ENCODE peak calls at places on chromosomes 4 and X, in seven cellular contexts. F, O, Q, Y, E, S and U are unnamed samples.

GRCh38 chrX:31279359-31279758 is 207.5 kb upstream of the FTHL17 start:
- DNase-seq in S (no peak), F (no peak), Q (peak), O (peak), E (peak), Y (no peak), U (peak)

GRCh38 chrX:14235004-14235403 is 205.3 kb upstream of the GEMIN8 start:
- DNase-seq in O (peak), Y (no peak), F (no peak), E (no peak), Q (peak), S (no peak), U (no peak)

GRCh38 chrX:12974217-12974796 is 603 bp upstream of the TMSB4X start:
- DNase-seq in S (peak), O (peak), Q (peak), Y (peak), E (peak), F (peak), U (peak)

GRCh38 chr4:1040344-1041146 is 29.1 kb downstream of the FGFRL1 start:
- DNase-seq in S (no peak), F (no peak), Y (no peak), E (no peak), Q (no peak), O (no peak), U (no peak)

GRCh38 chrX:145393702-145394235 is 146.5 kb downstream of the SPANXN1 start:
- DNase-seq in Y (no peak), F (no peak), E (no peak), S (no peak), Q (no peak), O (no peak), U (no peak)

GRCh38 chr4:1416051-1416947 is 10.1 kb upstream of the NKX1-1 start:
- DNase-seq in O (no peak), S (peak), Q (no peak), Y (no peak), E (no peak), F (peak), U (no peak)

GRCh38 chr4:106868381-106869035 is 167.6 kb downstream of the DKK2 start:
- DNase-seq in Y (peak), S (no peak), Q (no peak), E (peak), O (peak), F (no peak), U (no peak)

GRCh38 chr4:132493476-132493875 is 655.6 kb upstream of the PCDH10 start:
- DNase-seq in Q (no peak), S (no peak), E (no peak), Y (no peak), F (no peak), O (no peak), U (no peak)

GRCh38 chr4:107258359-107258758 is 222.2 kb upstream of the DKK2 start:
- DNase-seq in Y (peak), F (no peak), O (peak), Q (no peak), E (peak), S (no peak), U (peak)

GRCh38 chrX:2502668-2503519 is 2.1 kb upstream of the DHRSX start:
- DNase-seq in Q (no peak), F (no peak), O (no peak), E (peak), S (no peak), Y (no peak), U (peak)

GRCh38 chr4:73723029-73723428 is 17.3 kb upstream of the CXCL8 start:
- DNase-seq in S (no peak), E (peak), O (peak), Y (no peak), Q (no peak), F (no peak), U (no peak)

GRCh38 chr4:95572304-95572991 is 23.7 kb upstream of the UNC5C start:
- DNase-seq in S (no peak), E (no peak), O (peak), Q (peak), Y (no peak), F (no peak), U (no peak)

GRCh38 chrX:8447367-8447766 is 17.3 kb upstream of the VCX3B start:
- DNase-seq in F (no peak), Y (no peak), Q (no peak), O (no peak), E (no peak), S (no peak), U (no peak)

GRCh38 chr4:179595671-179596410 is 2153.6 kb upstream of the AGA start:
- DNase-seq in Y (peak), E (peak), O (no peak), F (no peak), Q (no peak), S (no peak), U (no peak)

GRCh38 chrX:82342531-82342930 is 1140.6 kb downstream of the SH3BGRL start:
- DNase-seq in Y (no peak), Q (no peak), O (no peak), S (no peak), F (no peak), E (no peak), U (no peak)

GRCh38 chr4:180827193-180827592 is 1416.0 kb upstream of the TENM3 start:
- DNase-seq in S (no peak), F (no peak), Q (no peak), Y (no peak), E (peak), O (no peak), U (no peak)

GRCh38 chr4:38782452-38783108 is at the start of gene TLR10:
- DNase-seq in S (no peak), O (peak), E (peak), Y (peak), F (no peak), Q (peak), U (no peak)

GRCh38 chrX:115494133-115494532 is 66.8 kb upstream of the PLS3 start:
- DNase-seq in E (no peak), Y (peak), F (no peak), S (no peak), O (no peak), Q (no peak), U (no peak)

GRCh38 chr4:159174645-159175147 is 71.8 kb downstream of the RAPGEF2 start:
- DNase-seq in F (no peak), Y (no peak), Q (no peak), O (no peak), E (no peak), S (no peak), U (no peak)

GRCh38 chr4:99104153-99104552 is 15.6 kb upstream of the ADH5 start:
- DNase-seq in Q (no peak), Y (no peak), E (no peak), O (no peak), S (no peak), F (no peak), U (no peak)

GRCh38 chrX:139933904-139934303 is 1.1 kb upstream of the ATP11C start:
- DNase-seq in Q (no peak), E (no peak), Y (no peak), F (no peak), S (no peak), O (no peak), U (no peak)

GRCh38 chrX:154486052-154486395 is 391 bp downstream of the UBL4A start:
- DNase-seq in Y (no peak), S (peak), O (peak), F (peak), Q (peak), E (no peak), U (no peak)

GRCh38 chrX:747176-747575 is 116.6 kb downstream of the SHOX start:
- DNase-seq in Q (no peak), F (no peak), O (no peak), Y (no peak), E (no peak), S (peak), U (no peak)

GRCh38 chrX:350534-351321 is 32.1 kb upstream of the GTPBP6 start:
- DNase-seq in O (no peak), F (no peak), Q (no peak), S (no peak), Y (no peak), E (no peak), U (no peak)

GRCh38 chrX:110146521-110146920 is 143.6 kb downstream of the TMEM164 start:
- DNase-seq in S (no peak), E (peak), Y (peak), Q (peak), O (peak), F (no peak), U (no peak)

GRCh38 chr4:48862661-48863060 is 31.8 kb downstream of the OCIAD1 start:
- DNase-seq in E (no peak), F (no peak), S (no peak), Q (no peak), O (no peak), Y (no peak), U (no peak)

GRCh38 chr4:41541697-41542096 is 3.7 kb downstream of the LIMCH1 start:
- DNase-seq in S (no peak), Y (peak), E (no peak), O (no peak), F (no peak), Q (no peak), U (no peak)

GRCh38 chr4:35772291-35772690 is 472.0 kb downstream of the ARAP2 start:
- DNase-seq in O (peak), Y (no peak), E (peak), S (no peak), Q (no peak), F (no peak), U (no peak)

GRCh38 chrX:102651242-102651967 is at the start of gene GPRASP1:
- DNase-seq in S (no peak), Q (no peak), O (no peak), Y (peak), F (peak), E (peak), U (peak)

DNA sequence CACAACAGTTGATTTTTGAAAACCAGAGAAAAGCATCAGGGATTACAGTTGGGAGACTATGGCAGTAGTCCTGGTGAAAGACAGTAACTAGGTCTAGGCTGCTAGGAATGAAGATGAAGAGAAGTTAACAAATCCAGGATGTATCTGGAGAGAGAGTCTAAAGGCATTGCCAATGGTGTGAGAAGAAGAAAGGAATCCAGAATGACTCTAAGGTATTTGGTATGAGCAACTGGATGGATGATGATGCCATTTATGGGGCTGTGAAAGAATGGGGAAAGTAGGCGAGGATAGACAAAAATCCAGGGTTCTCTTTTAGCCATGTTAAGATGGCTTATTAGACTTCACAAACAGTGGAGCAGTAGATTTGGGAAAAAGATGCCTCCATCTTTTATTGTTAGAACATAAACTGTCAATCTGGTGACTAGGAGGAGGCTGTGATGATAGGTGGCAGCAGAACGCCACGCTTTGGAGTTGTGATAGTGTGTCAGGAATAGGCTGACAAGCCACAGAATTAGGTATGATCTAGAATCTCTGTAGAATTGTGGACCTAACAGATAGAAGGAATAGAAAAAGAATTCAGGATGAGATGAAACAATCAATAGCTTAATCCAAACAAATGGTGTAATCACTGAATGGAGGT is 27.3 kb upstream of the JADE1 start:
- DNase-seq in Y (peak), O (no peak), S (no peak), E (no peak), F (no peak), Q (no peak), U (peak)
- TF ChIP-seq CTCF in Y (no peak), O (no peak), S (peak), E (no peak), F (no peak), Q (no peak), U (peak)

DNA sequence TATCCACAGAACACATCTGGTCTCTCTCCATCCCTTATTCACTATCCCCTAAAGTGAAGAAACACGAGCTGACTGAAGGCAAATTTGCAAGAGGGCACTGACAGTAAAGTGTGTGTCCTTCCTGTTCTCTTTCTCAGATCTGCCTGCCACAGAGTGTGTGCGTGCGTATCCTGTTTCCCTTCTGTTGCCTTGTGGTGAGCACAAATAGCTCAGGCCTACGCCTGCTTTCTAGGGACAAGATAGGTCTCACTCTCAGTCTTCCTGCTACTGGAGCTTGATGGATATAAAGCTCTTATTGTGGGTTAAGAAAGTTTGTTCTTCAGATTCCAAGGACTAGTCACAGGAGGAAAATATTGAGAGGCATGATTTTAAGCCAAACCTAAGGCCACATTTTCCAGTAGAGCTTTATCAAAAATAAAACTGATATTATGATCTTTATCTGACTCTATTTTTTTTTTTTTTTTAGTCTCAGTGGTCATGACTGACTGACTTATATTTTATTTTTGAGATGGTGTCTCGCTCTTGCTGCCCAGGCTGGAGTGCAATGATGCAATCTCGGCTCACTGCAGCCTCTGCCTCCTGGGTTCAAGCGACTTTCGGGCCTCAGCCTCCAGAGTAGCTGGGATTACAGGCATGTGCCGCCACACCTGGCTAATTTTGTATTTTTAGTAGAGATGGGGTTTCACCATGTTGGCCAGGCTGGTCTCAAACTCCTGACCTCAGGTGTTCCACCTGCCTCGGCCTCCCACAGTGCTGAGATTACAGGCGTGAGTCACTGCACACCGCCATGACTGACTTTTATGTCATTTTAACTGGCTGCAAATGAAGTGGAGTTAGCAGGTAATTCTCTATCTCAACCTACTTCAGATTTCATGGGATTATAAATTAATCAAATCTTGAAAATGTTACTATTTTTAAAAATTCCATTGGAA is 140.3 kb upstream of the SH3RF1 start:
- DNase-seq in O (peak), S (no peak), F (no peak), Y (peak), E (peak), Q (no peak), U (peak)
- TF ChIP-seq CTCF in O (no peak), S (no peak), F (no peak), Y (no peak), E (no peak), Q (no peak), U (no peak)

DNA sequence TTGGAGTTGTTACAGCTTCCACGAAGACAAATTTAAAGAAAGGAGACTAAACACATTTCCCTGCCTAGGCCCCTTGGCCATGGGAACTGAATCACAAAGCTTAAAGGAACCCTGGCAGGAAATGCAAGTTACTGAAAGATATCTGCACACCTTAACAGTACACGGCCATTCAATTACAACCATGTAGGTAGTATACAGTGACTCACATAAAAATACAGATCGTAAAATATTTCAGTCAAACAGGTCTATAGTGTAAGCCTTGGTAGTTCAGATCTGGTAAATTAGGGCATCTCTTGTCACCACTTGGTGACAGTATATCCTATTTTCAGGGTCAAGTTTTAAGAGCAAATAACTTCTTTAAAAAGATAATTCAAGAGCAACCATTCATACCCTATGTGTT is 112.0 kb downstream of the ATG4A start:
- DNase-seq in Y (no peak), Q (no peak), E (no peak), S (no peak), F (no peak), O (no peak), U (no peak)
- TF ChIP-seq CTCF in Y (no peak), Q (no peak), E (no peak), S (no peak), F (no peak), O (no peak), U (no peak)

GRCh38 chr4:77818077-77818666 is 996 bp downstream of the CNOT6L start:
- DNase-seq in E (peak), F (peak), S (peak), Y (peak), Q (peak), O (peak), U (peak)
- TF ChIP-seq CTCF in E (peak), F (no peak), S (peak), Y (peak), Q (peak), O (peak), U (peak)

GRCh38 chr4:142846729-142847606 is 867 bp upstream of the INPP4B start:
- DNase-seq in Q (peak), E (no peak), F (peak), Y (no peak), O (peak), S (no peak), U (peak)
- TF ChIP-seq CTCF in Q (peak), E (peak), F (no peak), Y (no peak), O (peak), S (peak), U (peak)